ENCODE peak calls at places on chromosomes 12 and 14, in six cellular contexts. One of them, this sample, is unnamed.

GRCh38 chr12:131097247-131098177 is 143.8 kb downstream of the ADGRD1 start:
- DNase-seq in fibroblast of lung: no peak
- DNase-seq in H9: peak
- DNase-seq in psoas muscle: peak
- DNase-seq in A549: no peak
- DNase-seq in GM20000: no peak
- DNase-seq in this sample: no peak

GRCh38 chr12:12723681-12724420 is 6.7 kb downstream of the CDKN1B start:
- DNase-seq in fibroblast of lung: peak
- DNase-seq in H9: peak
- DNase-seq in psoas muscle: peak
- DNase-seq in A549: peak
- DNase-seq in GM20000: peak
- DNase-seq in this sample: no peak

GRCh38 chr12:118513554-118513953 is 137.2 kb downstream of the SUDS3 start:
- DNase-seq in fibroblast of lung: no peak
- DNase-seq in H9: no peak
- DNase-seq in psoas muscle: no peak
- DNase-seq in A549: no peak
- DNase-seq in GM20000: no peak
- DNase-seq in this sample: no peak

GRCh38 chr12:10119072-10119471 is 10.9 kb downstream of the CLEC7A start:
- DNase-seq in fibroblast of lung: no peak
- DNase-seq in H9: no peak
- DNase-seq in psoas muscle: no peak
- DNase-seq in A549: no peak
- DNase-seq in GM20000: no peak
- DNase-seq in this sample: no peak

GRCh38 chr14:76968621-76969063 is 59.9 kb downstream of the IRF2BPL start:
- DNase-seq in fibroblast of lung: no peak
- DNase-seq in H9: peak
- DNase-seq in psoas muscle: no peak
- DNase-seq in A549: no peak
- DNase-seq in GM20000: no peak
- DNase-seq in this sample: no peak

GRCh38 chr12:10574307-10574706 is 39.1 kb downstream of the MAGOHB start:
- DNase-seq in fibroblast of lung: no peak
- DNase-seq in H9: no peak
- DNase-seq in psoas muscle: no peak
- DNase-seq in A549: no peak
- DNase-seq in GM20000: no peak
- DNase-seq in this sample: no peak

GRCh38 chr12:11949738-11950403 is 120.9 kb upstream of the BCL2L14 start:
- DNase-seq in fibroblast of lung: no peak
- DNase-seq in H9: no peak
- DNase-seq in psoas muscle: no peak
- DNase-seq in A549: no peak
- DNase-seq in GM20000: no peak
- DNase-seq in this sample: no peak

GRCh38 chr14:57182760-57183503 is 85.8 kb downstream of the EXOC5 start:
- DNase-seq in fibroblast of lung: no peak
- DNase-seq in H9: peak
- DNase-seq in psoas muscle: no peak
- DNase-seq in A549: no peak
- DNase-seq in GM20000: peak
- DNase-seq in this sample: peak

GRCh38 chr12:124259168-124260066 is 35.5 kb upstream of the RFLNA start:
- DNase-seq in fibroblast of lung: no peak
- DNase-seq in H9: no peak
- DNase-seq in psoas muscle: no peak
- DNase-seq in A549: no peak
- DNase-seq in GM20000: no peak
- DNase-seq in this sample: no peak

GRCh38 chr12:132161046-132161781 is 17.0 kb downstream of the NOC4L start:
- DNase-seq in fibroblast of lung: peak
- DNase-seq in H9: no peak
- DNase-seq in psoas muscle: no peak
- DNase-seq in A549: no peak
- DNase-seq in GM20000: no peak
- DNase-seq in this sample: no peak

GRCh38 chr12:120830052-120830940 is 73.9 kb downstream of the SPPL3 start:
- DNase-seq in fibroblast of lung: no peak
- DNase-seq in H9: no peak
- DNase-seq in psoas muscle: no peak
- DNase-seq in A549: no peak
- DNase-seq in GM20000: no peak
- DNase-seq in this sample: no peak

GRCh38 chr12:23133471-23133870 is 508.5 kb downstream of the ETNK1 start:
- DNase-seq in fibroblast of lung: no peak
- DNase-seq in H9: no peak
- DNase-seq in psoas muscle: no peak
- DNase-seq in A549: no peak
- DNase-seq in GM20000: no peak
- DNase-seq in this sample: no peak

GRCh38 chr12:132275110-132275531 is 54.3 kb downstream of the GALNT9 start:
- DNase-seq in fibroblast of lung: peak
- DNase-seq in H9: peak
- DNase-seq in psoas muscle: no peak
- DNase-seq in A549: peak
- DNase-seq in GM20000: no peak
- DNase-seq in this sample: no peak

GRCh38 chr12:510071-510825 is 50.5 kb downstream of the B4GALNT3 start:
- DNase-seq in fibroblast of lung: no peak
- DNase-seq in H9: peak
- DNase-seq in psoas muscle: no peak
- DNase-seq in A549: no peak
- DNase-seq in GM20000: no peak
- DNase-seq in this sample: no peak

GRCh38 chr12:114876968-114877680 is 193.1 kb upstream of the TBX3 start:
- DNase-seq in fibroblast of lung: no peak
- DNase-seq in H9: no peak
- DNase-seq in psoas muscle: no peak
- DNase-seq in A549: no peak
- DNase-seq in GM20000: no peak
- DNase-seq in this sample: no peak

GRCh38 chr12:105980533-105980932 is 158.2 kb downstream of the NUAK1 start:
- DNase-seq in fibroblast of lung: no peak
- DNase-seq in H9: peak
- DNase-seq in psoas muscle: no peak
- DNase-seq in A549: no peak
- DNase-seq in GM20000: no peak
- DNase-seq in this sample: no peak

GRCh38 chr12:28568709-28569108 is 378.5 kb downstream of the CCDC91 start:
- DNase-seq in fibroblast of lung: peak
- DNase-seq in H9: no peak
- DNase-seq in psoas muscle: no peak
- DNase-seq in A549: no peak
- DNase-seq in GM20000: no peak
- DNase-seq in this sample: no peak

GRCh38 chr12:56529656-56530055 is 8.0 kb downstream of the RBMS2 start:
- DNase-seq in fibroblast of lung: no peak
- DNase-seq in H9: no peak
- DNase-seq in psoas muscle: no peak
- DNase-seq in A549: no peak
- DNase-seq in GM20000: no peak
- DNase-seq in this sample: no peak

GRCh38 chr12:1810201-1810930 is 10.0 kb upstream of the LRTM2 start:
- DNase-seq in fibroblast of lung: peak
- DNase-seq in H9: no peak
- DNase-seq in psoas muscle: no peak
- DNase-seq in A549: no peak
- DNase-seq in GM20000: no peak
- DNase-seq in this sample: no peak

GRCh38 chr14:68630081-68630571 is 162.7 kb downstream of the ZFP36L1 start:
- DNase-seq in fibroblast of lung: no peak
- DNase-seq in H9: no peak
- DNase-seq in psoas muscle: no peak
- DNase-seq in A549: no peak
- DNase-seq in GM20000: no peak
- DNase-seq in this sample: no peak

GRCh38 chr12:131829795-131830334 is 1.7 kb downstream of the MMP17 start:
- DNase-seq in fibroblast of lung: no peak
- DNase-seq in H9: peak
- DNase-seq in psoas muscle: no peak
- DNase-seq in A549: no peak
- DNase-seq in GM20000: no peak
- DNase-seq in this sample: no peak

GRCh38 chr12:49557917-49558215 is 10.1 kb downstream of the MCRS1 start:
- DNase-seq in fibroblast of lung: no peak
- DNase-seq in H9: no peak
- DNase-seq in psoas muscle: no peak
- DNase-seq in A549: no peak
- DNase-seq in GM20000: no peak
- DNase-seq in this sample: no peak

GRCh38 chr12:47818701-47819543 is 781 bp downstream of the HDAC7 start:
- DNase-seq in fibroblast of lung: no peak
- DNase-seq in H9: peak
- DNase-seq in psoas muscle: peak
- DNase-seq in A549: peak
- DNase-seq in GM20000: peak
- DNase-seq in this sample: peak

GRCh38 chr12:3726455-3726854 is 26.5 kb downstream of the CRACR2A start:
- DNase-seq in fibroblast of lung: no peak
- DNase-seq in H9: no peak
- DNase-seq in psoas muscle: no peak
- DNase-seq in A549: no peak
- DNase-seq in GM20000: no peak
- DNase-seq in this sample: no peak

GRCh38 chr12:80187660-80188090 is 88.3 kb downstream of the OTOGL start:
- DNase-seq in fibroblast of lung: peak
- DNase-seq in H9: no peak
- DNase-seq in psoas muscle: peak
- DNase-seq in A549: no peak
- DNase-seq in GM20000: no peak
- DNase-seq in this sample: peak

GRCh38 chr12:102429755-102430154 is 50.6 kb downstream of the IGF1 start:
- DNase-seq in fibroblast of lung: no peak
- DNase-seq in H9: no peak
- DNase-seq in psoas muscle: peak
- DNase-seq in A549: no peak
- DNase-seq in GM20000: no peak
- DNase-seq in this sample: no peak

GRCh38 chr14:21940887-21941855 is 267.6 kb upstream of the OR4E1 start:
- DNase-seq in fibroblast of lung: no peak
- DNase-seq in H9: peak
- DNase-seq in psoas muscle: no peak
- DNase-seq in A549: peak
- DNase-seq in GM20000: no peak
- DNase-seq in this sample: no peak
- TF ChIP-seq CTCF in fibroblast of lung: peak
- TF ChIP-seq CTCF in H9: peak
- TF ChIP-seq CTCF in psoas muscle: peak
- TF ChIP-seq CTCF in A549: no peak
- TF ChIP-seq CTCF in GM20000: no peak
- TF ChIP-seq CTCF in this sample: peak

DNA sequence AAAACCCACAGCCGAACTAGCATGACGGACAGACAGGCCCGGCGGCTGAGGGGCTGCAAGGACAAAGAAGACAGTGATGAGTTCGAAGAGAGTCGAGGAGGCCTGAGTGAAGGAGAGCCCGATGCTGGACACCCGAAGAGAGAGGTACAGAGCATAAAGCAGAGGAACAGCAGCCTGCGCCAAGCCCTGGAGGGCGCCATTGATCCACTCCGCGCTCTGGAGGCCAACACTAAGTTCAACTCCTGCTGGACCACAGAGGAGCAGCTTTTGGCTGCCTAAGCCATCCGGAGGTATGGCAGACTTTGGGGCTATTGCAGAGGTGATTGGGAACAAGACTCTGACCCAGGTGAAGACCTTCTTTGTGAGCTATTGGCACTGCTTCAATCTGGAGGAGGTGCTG is 7.8 kb upstream of the PLXNC1 start:
- DNase-seq in fibroblast of lung: no peak
- DNase-seq in H9: peak
- DNase-seq in psoas muscle: no peak
- DNase-seq in A549: no peak
- DNase-seq in GM20000: peak
- DNase-seq in this sample: peak
- TF ChIP-seq CTCF in fibroblast of lung: peak
- TF ChIP-seq CTCF in H9: peak
- TF ChIP-seq CTCF in psoas muscle: no peak
- TF ChIP-seq CTCF in A549: peak
- TF ChIP-seq CTCF in GM20000: peak
- TF ChIP-seq CTCF in this sample: peak

DNA sequence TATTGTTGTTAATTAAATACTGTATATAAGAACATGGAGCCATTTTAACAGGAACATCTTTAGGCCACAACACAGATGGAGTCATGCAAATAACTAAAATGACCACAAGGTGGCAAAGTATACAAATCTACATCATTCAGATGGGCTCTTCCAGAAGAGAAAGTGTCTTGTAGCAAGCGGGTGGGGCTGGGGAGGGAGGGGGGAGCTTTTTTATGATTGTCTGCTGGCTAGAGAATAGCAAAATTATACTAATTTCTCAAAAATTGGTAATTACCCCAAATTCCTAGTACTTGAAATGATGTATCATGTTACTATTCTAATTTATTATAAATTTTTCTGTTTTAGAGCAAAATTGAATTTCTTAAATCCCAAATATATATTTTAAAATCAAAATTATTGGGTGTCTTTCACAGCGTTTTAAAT is 378.7 kb downstream of the PRKD1 start:
- DNase-seq in fibroblast of lung: peak
- DNase-seq in H9: no peak
- DNase-seq in psoas muscle: no peak
- DNase-seq in A549: peak
- DNase-seq in GM20000: peak
- DNase-seq in this sample: peak
- TF ChIP-seq CTCF in fibroblast of lung: peak
- TF ChIP-seq CTCF in H9: peak
- TF ChIP-seq CTCF in psoas muscle: peak
- TF ChIP-seq CTCF in A549: peak
- TF ChIP-seq CTCF in GM20000: peak
- TF ChIP-seq CTCF in this sample: peak

DNA sequence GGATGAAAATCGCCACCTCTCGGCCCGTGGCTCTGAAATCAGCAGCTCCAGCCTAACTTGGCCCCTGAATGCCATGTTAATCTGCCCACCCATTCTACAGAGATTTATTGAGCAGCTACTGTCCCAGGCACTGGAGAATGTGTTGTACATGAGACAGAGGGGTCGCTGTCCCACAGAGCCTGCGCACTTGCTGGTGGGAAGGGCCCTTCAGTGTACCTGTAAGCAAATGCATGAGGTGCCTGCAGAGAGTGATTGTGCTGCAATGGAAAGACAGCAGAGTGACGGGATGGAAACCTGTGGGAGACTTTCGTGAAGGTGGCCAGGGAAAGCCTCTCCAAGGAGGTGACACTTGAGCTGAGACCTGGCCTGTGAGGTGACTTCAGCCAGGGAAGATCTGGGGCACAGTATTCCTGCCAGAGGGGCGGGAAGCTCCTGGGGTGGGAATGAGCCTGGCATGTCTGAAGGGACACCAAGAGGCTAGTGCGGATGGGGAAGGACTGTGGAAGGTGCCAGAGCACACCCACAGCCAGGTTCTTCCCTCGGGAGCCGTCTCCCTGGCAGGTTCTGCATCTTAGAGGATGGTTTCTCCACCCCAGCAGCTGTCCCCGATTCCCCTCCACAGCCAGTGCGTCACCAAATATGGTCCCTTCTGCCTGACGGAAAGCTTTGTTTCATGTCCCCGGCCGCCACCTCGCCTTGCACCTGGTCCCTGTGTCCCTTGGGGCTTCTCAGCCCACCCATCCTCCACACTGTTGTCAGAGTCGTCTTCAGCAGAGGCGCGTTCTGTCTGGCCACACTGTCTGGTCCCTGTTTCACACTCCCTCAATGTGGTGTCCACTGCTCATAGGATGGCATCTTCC is 8.7 kb downstream of the SMIM41 start:
- DNase-seq in fibroblast of lung: no peak
- DNase-seq in H9: no peak
- DNase-seq in psoas muscle: no peak
- DNase-seq in A549: no peak
- DNase-seq in GM20000: peak
- DNase-seq in this sample: peak
- TF ChIP-seq CTCF in fibroblast of lung: no peak
- TF ChIP-seq CTCF in H9: no peak
- TF ChIP-seq CTCF in psoas muscle: no peak
- TF ChIP-seq CTCF in A549: no peak
- TF ChIP-seq CTCF in GM20000: no peak
- TF ChIP-seq CTCF in this sample: no peak